ENCODE peak calls at places on chromosomes 16 and 17, in nine cellular contexts. T is DND-41, X is psoas muscle, A is HL-60, E is K562, W is Karpas-422, V is SK-N-SH, M is ascending aorta, R is Panc1. O is an unnamed sample.

GRCh38 chr16:3866703-3867431 is 13.6 kb downstream of the CREBBP start:
- DNase-seq in T (no peak), X (no peak), A (no peak), E (no peak), W (no peak), V (no peak), M (no peak), R (no peak), O (no peak)

GRCh38 chr17:2051388-2052237 is 3.3 kb upstream of the HIC1 start:
- DNase-seq in T (no peak), X (peak), A (no peak), E (no peak), W (no peak), V (no peak), M (no peak), R (no peak), O (peak)

GRCh38 chr16:14284930-14285541 is 213.9 kb downstream of the MRTFB start:
- DNase-seq in T (no peak), X (peak), A (peak), E (no peak), W (peak), V (no peak), M (no peak), R (peak), O (peak)

GRCh38 chr16:80034469-80034826 is 433.9 kb upstream of the MAF start:
- DNase-seq in T (no peak), X (no peak), A (no peak), E (no peak), W (no peak), V (no peak), M (no peak), R (no peak), O (no peak)

GRCh38 chr17:44385287-44386181 is 3.9 kb downstream of the ITGA2B start:
- DNase-seq in T (peak), X (peak), A (peak), E (peak), W (peak), V (peak), M (peak), R (no peak), O (peak)

GRCh38 chr17:29918922-29919856 is 10.8 kb downstream of the SSH2 start:
- DNase-seq in T (no peak), X (no peak), A (no peak), E (no peak), W (no peak), V (no peak), M (no peak), R (no peak), O (no peak)

GRCh38 chr17:70110443-70110880 is 35.4 kb downstream of the KCNJ16 start:
- DNase-seq in T (no peak), X (no peak), A (no peak), E (no peak), W (no peak), V (no peak), M (no peak), R (no peak), O (no peak)

GRCh38 chr17:19539841-19540311 is 6.2 kb downstream of the SLC47A1 start:
- DNase-seq in T (no peak), X (no peak), A (no peak), E (no peak), W (no peak), V (no peak), M (no peak), R (no peak), O (no peak)

GRCh38 chr16:11327277-11328171 is 17.7 kb upstream of the RMI2 start:
- DNase-seq in T (no peak), X (no peak), A (no peak), E (no peak), W (peak), V (no peak), M (no peak), R (no peak), O (no peak)
- H3K27ac ChIP-seq in T (no peak), X (no peak), A (no peak), E (no peak), W (no peak), V (no peak), M (no peak), R (peak), O (peak)

GRCh38 chr17:75110307-75110937 is 653 bp downstream of the ARMC7 start:
- DNase-seq in T (peak), X (peak), A (no peak), E (peak), W (peak), V (no peak), M (no peak), R (no peak), O (no peak)

GRCh38 chr17:75105269-75106080 is 4.3 kb upstream of the ARMC7 start:
- DNase-seq in T (peak), X (peak), A (no peak), E (peak), W (peak), V (peak), M (no peak), R (no peak), O (no peak)

GRCh38 chr17:75109407-75110236 is at the start of gene ARMC7:
- DNase-seq in T (peak), X (peak), A (peak), E (peak), W (peak), V (peak), M (peak), R (no peak), O (peak)

GRCh38 chr17:75109047-75109406 is 742 bp upstream of the ARMC7 start:
- DNase-seq in T (no peak), X (no peak), A (no peak), E (no peak), W (peak), V (peak), M (no peak), R (no peak), O (no peak)

GRCh38 chr17:75108193-75108592 is 1.6 kb upstream of the ARMC7 start:
- DNase-seq in T (no peak), X (no peak), A (no peak), E (no peak), W (peak), V (no peak), M (no peak), R (no peak), O (no peak)
- H3K4me3 ChIP-seq in T (no peak), X (no peak), A (no peak), E (no peak), W (no peak), V (no peak), M (no peak), R (no peak), O (no peak)

DNA sequence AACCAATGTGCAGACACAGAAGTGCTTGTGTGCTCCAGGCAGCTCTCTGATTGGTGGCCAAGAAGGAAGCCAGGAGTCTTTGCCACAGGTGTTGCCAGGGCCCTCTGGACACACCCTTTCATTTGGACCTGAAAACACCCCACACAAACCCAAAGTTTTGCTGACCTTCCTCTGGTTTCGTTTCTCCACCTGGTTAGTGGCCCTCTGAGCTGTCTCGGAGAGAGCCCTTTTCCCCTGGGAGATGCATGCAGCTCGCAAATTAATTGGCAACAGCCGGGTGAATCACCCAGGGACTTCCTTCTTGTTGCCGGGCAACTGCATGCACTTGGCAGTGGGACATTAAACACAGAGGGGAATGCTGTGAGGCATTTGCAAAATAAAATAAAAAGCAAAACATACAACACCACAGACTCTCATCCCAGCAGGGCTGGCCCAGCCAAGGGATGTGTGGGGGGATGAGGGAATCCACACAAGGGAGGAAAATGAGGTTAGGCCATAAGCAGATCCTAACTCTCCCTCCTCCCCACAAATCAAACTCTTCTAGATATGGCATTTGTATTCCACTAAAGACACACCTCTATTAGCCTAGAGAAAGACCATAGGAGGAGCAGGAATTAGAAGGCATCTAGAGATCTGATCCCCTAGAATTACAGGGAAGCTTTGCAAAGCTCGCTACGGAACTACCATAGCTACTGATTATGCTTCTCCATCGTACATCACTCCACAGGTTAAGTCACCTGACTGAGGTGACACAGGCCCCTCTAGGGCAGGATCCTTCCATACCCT is 286.7 kb downstream of the SOX9 start:
- DNase-seq in T (no peak), X (peak), A (no peak), E (no peak), W (peak), V (peak), M (peak), R (no peak), O (peak)
- H3K27ac ChIP-seq in T (no peak), X (no peak), A (no peak), E (no peak), W (peak), V (peak), M (no peak), R (peak), O (peak)

GRCh38 chr16:379961-380836 is 1.6 kb downstream of the PGAP6 start:
- DNase-seq in T (no peak), X (no peak), A (no peak), E (no peak), W (no peak), V (no peak), M (no peak), R (no peak), O (no peak)
- H3K4me3 ChIP-seq in T (peak), X (peak), A (peak), E (peak), W (peak), V (peak), M (peak), R (peak), O (peak)

DNA sequence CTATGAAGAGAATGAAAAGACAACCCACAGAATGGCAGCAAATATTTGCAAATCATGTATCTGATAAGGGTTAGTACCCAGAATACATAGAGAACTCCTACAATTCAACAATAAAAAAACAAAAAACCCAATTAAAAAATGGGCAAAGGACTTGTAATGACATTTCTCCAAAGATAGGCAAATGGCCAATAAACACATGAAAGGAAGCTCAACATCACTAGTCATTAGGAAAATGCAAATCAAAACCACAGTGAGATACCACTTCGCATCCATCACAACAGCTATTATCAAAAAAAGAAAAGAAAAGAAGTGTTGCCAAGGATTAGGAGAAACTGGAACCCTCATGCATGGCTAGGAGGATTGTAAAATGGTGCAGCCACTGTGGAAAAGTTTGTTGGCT is 45.1 kb upstream of the ARL6IP1 start:
- DNase-seq in T (no peak), X (no peak), A (no peak), E (no peak), W (no peak), V (no peak), M (no peak), R (no peak), O (no peak)
- H3K27ac ChIP-seq in T (no peak), X (no peak), A (no peak), E (no peak), W (no peak), V (no peak), M (no peak), R (no peak), O (no peak)